ENCODE peak calls at places on chromosome 10, in six cellular contexts. M is hepatocyte, A is HCT116, T is neural progenitor cell, V is OCI-LY7, U is PC-3. D is an unnamed sample. For H3K9me3, the result is how much of the 10 kb centered on the place peaks cover.

GRCh38 chr10:34045571-34046190 is 711.2 kb upstream of the NRP1 start:
- DNase-seq in M (no peak), A (no peak), T (no peak), V (no peak), U (peak), D (peak)

GRCh38 chr10:23067939-23068775 is 27.2 kb upstream of the MSRB2 start:
- DNase-seq in M (peak), A (peak), T (peak), V (peak), U (peak), D (peak)

GRCh38 chr10:97704341-97704740 is 9.2 kb upstream of the MARVELD1 start:
- DNase-seq in M (no peak), A (no peak), T (no peak), V (no peak), U (no peak), D (no peak)

GRCh38 chr10:30527623-30528426 is 93.8 kb downstream of the MAP3K8 start:
- DNase-seq in M (no peak), A (no peak), T (no peak), V (no peak), U (no peak), D (no peak)

GRCh38 chr10:71213761-71214440 is 1.5 kb downstream of the UNC5B start:
- DNase-seq in M (peak), A (no peak), T (peak), V (no peak), U (no peak), D (peak)

GRCh38 chr10:64041989-64042490 is 520.8 kb downstream of the REEP3 start:
- DNase-seq in M (no peak), A (no peak), T (no peak), V (no peak), U (no peak), D (no peak)

GRCh38 chr10:16792675-16793074 is 24.5 kb downstream of the RSU1 start:
- DNase-seq in M (no peak), A (no peak), T (no peak), V (no peak), U (no peak), D (no peak)

GRCh38 chr10:96170212-96170611 is 40.1 kb downstream of the ZNF518A start:
- DNase-seq in M (no peak), A (no peak), T (no peak), V (no peak), U (no peak), D (no peak)

GRCh38 chr10:18681971-18682403 is 22.8 kb downstream of the ARL5B start:
- DNase-seq in M (no peak), A (no peak), T (no peak), V (no peak), U (peak), D (peak)

GRCh38 chr10:101489355-101489754 is 98.7 kb downstream of the POLL start:
- DNase-seq in M (no peak), A (no peak), T (no peak), V (no peak), U (peak), D (peak)

GRCh38 chr10:113895018-113895417 is 40.6 kb downstream of the NHLRC2 start:
- DNase-seq in M (no peak), A (no peak), T (no peak), V (no peak), U (peak), D (peak)

GRCh38 chr10:63703113-63703670 is 182.0 kb downstream of the REEP3 start:
- DNase-seq in M (no peak), A (peak), T (no peak), V (peak), U (peak), D (no peak)

GRCh38 chr10:33047655-33048054 is 89.6 kb upstream of the ITGB1 start:
- DNase-seq in M (no peak), A (no peak), T (no peak), V (peak), U (peak), D (peak)

GRCh38 chr10:7512487-7512886 is 101.7 kb upstream of the SFMBT2 start:
- DNase-seq in M (no peak), A (no peak), T (no peak), V (peak), U (no peak), D (no peak)

GRCh38 chr10:57992321-57993077 is 275.2 kb downstream of the IPMK start:
- DNase-seq in M (peak), A (no peak), T (peak), V (no peak), U (peak), D (no peak)

GRCh38 chr10:102642553-102643345 is 1.5 kb upstream of the TRIM8 start:
- DNase-seq in M (peak), A (peak), T (peak), V (peak), U (peak), D (peak)

GRCh38 chr10:128418819-128419218 is 292.6 kb upstream of the MKI67 start:
- DNase-seq in M (no peak), A (no peak), T (no peak), V (no peak), U (no peak), D (no peak)

GRCh38 chr10:89414879-89415821 is 782 bp downstream of the IFIT5 start:
- DNase-seq in M (peak), A (no peak), T (peak), V (no peak), U (peak), D (peak)

GRCh38 chr10:70622981-70623844 is 20.7 kb upstream of the PRF1 start:
- DNase-seq in M (no peak), A (no peak), T (no peak), V (no peak), U (no peak), D (peak)

GRCh38 chr10:132508497-132509443 is 28.8 kb upstream of the INPP5A start:
- DNase-seq in M (no peak), A (no peak), T (no peak), V (no peak), U (no peak), D (no peak)

GRCh38 chr10:78196964-78197363 is 163.3 kb downstream of the RPS24 start:
- DNase-seq in M (peak), A (no peak), T (no peak), V (no peak), U (peak), D (peak)

GRCh38 chr10:17784701-17785100 is 24.4 kb upstream of the MRC1 start:
- DNase-seq in M (no peak), A (no peak), T (no peak), V (no peak), U (peak), D (peak)

GRCh38 chr10:11757452-11757819 is 15.3 kb downstream of the ECHDC3 start:
- DNase-seq in M (peak), A (no peak), T (no peak), V (no peak), U (peak), D (peak)

GRCh38 chr10:103991393-103992128 is 24.6 kb downstream of the SLK start:
- DNase-seq in M (no peak), A (no peak), T (no peak), V (no peak), U (peak), D (peak)

GRCh38 chr10:96044686-96045085 is 1.3 kb downstream of the CCNJ start:
- DNase-seq in M (peak), A (no peak), T (peak), V (no peak), U (peak), D (peak)

GRCh38 chr10:1624240-1624639 is 113.1 kb downstream of the ADARB2 start:
- DNase-seq in M (no peak), A (no peak), T (no peak), V (no peak), U (no peak), D (no peak)

GRCh38 chr10:121662531-121662930 is 64.3 kb upstream of the FGFR2 start:
- DNase-seq in M (no peak), A (no peak), T (no peak), V (no peak), U (no peak), D (no peak)

GRCh38 chr10:60258429-60258797 is 131.3 kb downstream of the ANK3 start:
- DNase-seq in M (no peak), A (no peak), T (peak), V (no peak), U (no peak), D (no peak)

GRCh38 chr10:26869528-26869927 is 8.8 kb upstream of the ABI1 start:
- DNase-seq in M (no peak), A (no peak), T (no peak), V (peak), U (peak), D (peak)

GRCh38 chr10:27518261-27518660 is 14.2 kb downstream of the RAB18 start:
- DNase-seq in M (no peak), A (no peak), T (no peak), V (no peak), U (no peak), D (no peak)

GRCh38 chr10:86613905-86614304 is 40.4 kb upstream of the OPN4 start:
- DNase-seq in M (no peak), A (no peak), T (no peak), V (no peak), U (peak), D (peak)

GRCh38 chr10:129945031-129945430 is 19.0 kb downstream of the EBF3 start:
- DNase-seq in M (no peak), A (no peak), T (no peak), V (no peak), U (no peak), D (no peak)

GRCh38 chr10:43263551-43264323 is 3.1 kb downstream of the RASGEF1A start:
- DNase-seq in M (no peak), A (no peak), T (peak), V (no peak), U (no peak), D (peak)

GRCh38 chr10:129581836-129582235 is 114.8 kb downstream of the MGMT start:
- DNase-seq in M (no peak), A (no peak), T (no peak), V (no peak), U (no peak), D (no peak)

GRCh38 chr10:24622781-24623301 is 100.8 kb downstream of the ARHGAP21 start:
- DNase-seq in M (no peak), A (no peak), T (no peak), V (peak), U (no peak), D (peak)

GRCh38 chr10:80204801-80205477 is 398 bp downstream of the ANXA11 start:
- DNase-seq in M (peak), A (no peak), T (peak), V (peak), U (peak), D (peak)

GRCh38 chr10:88117869-88118632 is 254.6 kb downstream of the PTEN start:
- DNase-seq in M (no peak), A (peak), T (peak), V (peak), U (no peak), D (no peak)

GRCh38 chr10:46523119-46523880 is 33.2 kb downstream of the GPRIN2 start:
- DNase-seq in M (no peak), A (peak), T (no peak), V (no peak), U (peak), D (peak)

GRCh38 chr10:98035599-98035998 is 5.2 kb upstream of the CRTAC1 start:
- DNase-seq in M (no peak), A (no peak), T (no peak), V (no peak), U (no peak), D (no peak)

GRCh38 chr10:37972396-37972795 is 4.1 kb downstream of the ZNF25 start:
- DNase-seq in M (no peak), A (no peak), T (no peak), V (no peak), U (no peak), D (no peak)

GRCh38 chr10:124700293-124701037 is 43.7 kb downstream of the FAM53B start:
- DNase-seq in M (no peak), A (no peak), T (no peak), V (no peak), U (no peak), D (no peak)

GRCh38 chr10:124701435-124701834 is 42.7 kb downstream of the FAM53B start:
- DNase-seq in M (no peak), A (no peak), T (no peak), V (no peak), U (no peak), D (peak)

GRCh38 chr10:124701881-124702656 is 42.1 kb downstream of the FAM53B start:
- DNase-seq in M (no peak), A (no peak), T (no peak), V (no peak), U (no peak), D (no peak)

GRCh38 chr10:124699471-124700292 is 44.5 kb downstream of the FAM53B start:
- DNase-seq in M (no peak), A (no peak), T (no peak), V (no peak), U (no peak), D (no peak)

DNA sequence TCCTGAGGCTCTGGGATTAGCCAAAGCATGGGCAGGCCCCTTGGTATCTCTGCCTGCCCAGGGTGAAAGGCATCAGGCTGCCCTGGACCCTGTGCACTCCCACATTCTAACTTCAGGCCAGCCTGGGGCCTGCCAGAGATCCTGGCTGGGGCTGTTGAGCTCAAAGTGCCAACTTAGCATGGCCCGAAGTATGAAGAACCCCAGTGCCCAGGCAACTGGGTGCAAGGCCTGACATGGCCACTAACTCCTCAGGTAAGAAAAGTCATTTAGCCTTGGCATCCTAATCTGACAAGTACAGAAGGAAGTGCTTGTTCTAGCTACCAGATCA is 43.2 kb downstream of the FAM53B start:
- DNase-seq in M (no peak), A (no peak), T (no peak), V (no peak), U (no peak), D (no peak)
- H3K27ac ChIP-seq in M (no peak), A (no peak), T (no peak), V (peak), U (no peak), D (no peak)

DNA sequence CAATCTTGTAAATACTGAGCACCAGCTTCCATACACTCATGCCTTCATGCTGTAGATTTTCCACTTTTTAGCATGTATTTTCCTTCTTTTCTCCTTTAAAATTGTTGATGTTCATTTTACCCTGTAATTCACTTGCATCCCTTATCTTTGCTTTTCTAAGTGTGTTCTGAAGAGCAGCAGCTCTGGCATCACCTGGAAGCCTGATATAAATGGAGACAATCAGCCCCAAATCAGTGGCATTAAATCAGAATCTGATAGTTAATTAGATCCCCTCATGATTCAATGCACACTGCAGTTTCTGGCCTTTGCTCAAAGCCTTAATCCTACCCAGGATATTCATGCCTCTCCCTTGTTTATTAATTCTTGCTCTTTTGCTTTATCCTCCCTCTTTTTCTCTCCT is 942.4 kb downstream of the XPNPEP1 start:
- DNase-seq in M (no peak), A (no peak), T (no peak), V (no peak), U (no peak), D (no peak)
- TF ChIP-seq EZH2phosphoT487 in M (no peak), A (no peak), T (no peak), V (no peak), U (no peak), D (no peak)

GRCh38 chr10:131177431-131178327 is 133.8 kb downstream of the TCERG1L start:
- DNase-seq in M (peak), A (no peak), T (no peak), V (no peak), U (no peak), D (no peak)

GRCh38 chr10:131179386-131179785 is 132.1 kb downstream of the TCERG1L start:
- DNase-seq in M (no peak), A (no peak), T (peak), V (no peak), U (no peak), D (no peak)

GRCh38 chr10:131180086-131180485 is 131.4 kb downstream of the TCERG1L start:
- DNase-seq in M (no peak), A (no peak), T (no peak), V (no peak), U (no peak), D (no peak)

GRCh38 chr10:131178521-131178920 is 133.0 kb downstream of the TCERG1L start:
- DNase-seq in M (no peak), A (no peak), T (no peak), V (no peak), U (no peak), D (no peak)

GRCh38 chr10:131178956-131179355 is 132.6 kb downstream of the TCERG1L start:
- DNase-seq in M (no peak), A (no peak), T (no peak), V (no peak), U (no peak), D (no peak)
- H3K9me3 ChIP-seq in M (under half), A (under half), T (under half), V (under half), U (under half), D (under half)

GRCh38 chr10:28719789-28720436 is 42.6 kb downstream of the BAMBI start:
- DNase-seq in M (no peak), A (peak), T (no peak), V (no peak), U (peak), D (peak)

GRCh38 chr10:28721318-28721717 is 44.0 kb downstream of the BAMBI start:
- DNase-seq in M (no peak), A (no peak), T (no peak), V (no peak), U (no peak), D (no peak)

GRCh38 chr10:28716748-28717147 is 39.4 kb downstream of the BAMBI start:
- DNase-seq in M (no peak), A (no peak), T (no peak), V (no peak), U (no peak), D (no peak)

GRCh38 chr10:28717659-28718201 is 40.4 kb downstream of the BAMBI start:
- DNase-seq in M (no peak), A (no peak), T (no peak), V (no peak), U (no peak), D (no peak)

GRCh38 chr10:28722065-28722803 is 44.9 kb downstream of the BAMBI start:
- DNase-seq in M (peak), A (no peak), T (peak), V (no peak), U (peak), D (peak)
- H3K27ac ChIP-seq in M (peak), A (no peak), T (no peak), V (no peak), U (no peak), D (no peak)

GRCh38 chr10:93352638-93353383 is 129.3 kb downstream of the MYOF start:
- DNase-seq in M (peak), A (no peak), T (peak), V (peak), U (peak), D (peak)
- TF ChIP-seq EZH2phosphoT487 in M (no peak), A (no peak), T (no peak), V (no peak), U (no peak), D (no peak)